ENCODE peak calls at places on chromosomes 12 and 14, in six cellular contexts. Z is HepG2, X is H1, J is SK-N-SH, R is GM12891, N is K562. E is an unnamed sample.

GRCh38 chr14:81096656-81097055 is 124.1 kb downstream of the GTF2A1 start:
- DNase-seq in Z (no peak), X (no peak), J (no peak), R (no peak), N (no peak), E (no peak)

GRCh38 chr14:90443161-90444076 is 46.6 kb downstream of the CALM1 start:
- DNase-seq in Z (no peak), X (no peak), J (no peak), R (no peak), N (no peak), E (no peak)

GRCh38 chr14:75283884-75284563 is 5.4 kb downstream of the FOS start:
- DNase-seq in Z (peak), X (no peak), J (no peak), R (no peak), N (peak), E (no peak)

GRCh38 chr12:118537481-118537917 is 161.1 kb downstream of the SUDS3 start:
- DNase-seq in Z (no peak), X (no peak), J (no peak), R (no peak), N (no peak), E (no peak)

GRCh38 chr14:77120771-77121743 is 20.5 kb downstream of the ZDHHC22 start:
- DNase-seq in Z (no peak), X (no peak), J (no peak), R (no peak), N (no peak), E (peak)

GRCh38 chr14:90193925-90194324 is 62.4 kb upstream of the PSMC1 start:
- DNase-seq in Z (peak), X (no peak), J (peak), R (no peak), N (peak), E (no peak)

GRCh38 chr14:91897121-91897701 is 29.9 kb upstream of the TC2N start:
- DNase-seq in Z (no peak), X (no peak), J (no peak), R (no peak), N (no peak), E (no peak)

GRCh38 chr14:68668531-68668930 is 124.3 kb downstream of the ZFP36L1 start:
- DNase-seq in Z (no peak), X (no peak), J (no peak), R (no peak), N (no peak), E (no peak)

GRCh38 chr12:56151672-56152131 is 685 bp upstream of the MYL6B start:
- DNase-seq in Z (peak), X (no peak), J (peak), R (no peak), N (peak), E (peak)

GRCh38 chr14:53494587-53494986 is 341.5 kb upstream of the DDHD1 start:
- DNase-seq in Z (no peak), X (no peak), J (no peak), R (no peak), N (no peak), E (no peak)

GRCh38 chr12:32821293-32822089 is 65.8 kb upstream of the YARS2 start:
- DNase-seq in Z (no peak), X (no peak), J (peak), R (no peak), N (no peak), E (no peak)

GRCh38 chr12:94650143-94651056 is at the start of gene TMCC3:
- DNase-seq in Z (no peak), X (no peak), J (peak), R (peak), N (no peak), E (peak)

GRCh38 chr14:72907886-72908285 is 14.0 kb upstream of the DPF3 start:
- DNase-seq in Z (no peak), X (no peak), J (no peak), R (no peak), N (peak), E (no peak)

GRCh38 chr14:44353805-44354204 is 153.3 kb downstream of the FSCB start:
- DNase-seq in Z (no peak), X (no peak), J (no peak), R (no peak), N (no peak), E (no peak)

GRCh38 chr12:62192486-62193250 is 67.5 kb upstream of the USP15 start:
- DNase-seq in Z (peak), X (no peak), J (peak), R (peak), N (peak), E (peak)

GRCh38 chr12:13097526-13097925 is 5.9 kb downstream of the GSG1 start:
- DNase-seq in Z (no peak), X (no peak), J (no peak), R (no peak), N (no peak), E (no peak)

GRCh38 chr12:124422142-124422569 is 127.3 kb downstream of the RFLNA start:
- DNase-seq in Z (no peak), X (no peak), J (no peak), R (no peak), N (peak), E (no peak)

GRCh38 chr14:64244279-64244678 is 49.9 kb downstream of the ESR2 start:
- DNase-seq in Z (no peak), X (no peak), J (no peak), R (no peak), N (no peak), E (no peak)

GRCh38 chr12:34402228-34402898 is 380.1 kb downstream of the ALG10 start:
- DNase-seq in Z (no peak), X (no peak), J (no peak), R (no peak), N (peak), E (no peak)

GRCh38 chr12:122048156-122048555 is 26.5 kb downstream of the BCL7A start:
- DNase-seq in Z (no peak), X (no peak), J (no peak), R (no peak), N (no peak), E (no peak)

GRCh38 chr14:92121670-92122350 is at the start of the genes CPSF2 and NDUFB1:
- DNase-seq in Z (peak), X (no peak), J (peak), R (peak), N (peak), E (peak)

GRCh38 chr12:12224240-12224940 is 42.5 kb downstream of the LRP6 start:
- DNase-seq in Z (no peak), X (no peak), J (no peak), R (no peak), N (no peak), E (no peak)

GRCh38 chr12:24079083-24079482 is 129.6 kb upstream of the SOX5 start:
- DNase-seq in Z (no peak), X (no peak), J (no peak), R (no peak), N (no peak), E (no peak)

GRCh38 chr12:27618836-27619235 is 77.4 kb upstream of the REP15 start:
- DNase-seq in Z (no peak), X (no peak), J (no peak), R (no peak), N (no peak), E (no peak)

GRCh38 chr12:95661360-95661759 is 110.1 kb upstream of the USP44 start:
- DNase-seq in Z (no peak), X (no peak), J (no peak), R (no peak), N (no peak), E (no peak)

GRCh38 chr12:93102289-93102688 is 173.2 kb upstream of the EEA1 start:
- DNase-seq in Z (no peak), X (no peak), J (no peak), R (no peak), N (no peak), E (no peak)

GRCh38 chr12:95004610-95005009 is 1.1 kb upstream of the NDUFA12 start:
- DNase-seq in Z (no peak), X (no peak), J (no peak), R (no peak), N (no peak), E (no peak)

GRCh38 chr12:32365473-32366064 is 33.8 kb upstream of the FGD4 start:
- DNase-seq in Z (peak), X (peak), J (peak), R (peak), N (peak), E (no peak)

GRCh38 chr12:76554411-76555225 is 5.0 kb downstream of the OSBPL8 start:
- DNase-seq in Z (no peak), X (no peak), J (peak), R (no peak), N (no peak), E (no peak)

GRCh38 chr12:122844366-122844971 is 9.2 kb downstream of the HIP1R start:
- DNase-seq in Z (no peak), X (no peak), J (peak), R (no peak), N (no peak), E (no peak)

GRCh38 chr14:77065851-77066554 is 32.1 kb upstream of the CIPC start:
- DNase-seq in Z (no peak), X (no peak), J (no peak), R (no peak), N (no peak), E (no peak)

GRCh38 chr14:76870146-76870545 is 43.9 kb downstream of the LRRC74A start:
- DNase-seq in Z (peak), X (no peak), J (peak), R (no peak), N (no peak), E (no peak)

GRCh38 chr12:59388694-59389093 is 207.1 kb upstream of the SLC16A7 start:
- DNase-seq in Z (no peak), X (no peak), J (no peak), R (no peak), N (no peak), E (no peak)

GRCh38 chr12:57133916-57134315 is 5.6 kb downstream of the LRP1 start:
- DNase-seq in Z (no peak), X (no peak), J (no peak), R (no peak), N (no peak), E (no peak)

GRCh38 chr12:1911598-1912575 is 6.6 kb downstream of the CACNA2D4 start:
- DNase-seq in Z (no peak), X (no peak), J (peak), R (no peak), N (no peak), E (no peak)

GRCh38 chr14:104794641-104795467 is 694 bp downstream of the AKT1 start:
- DNase-seq in Z (no peak), X (no peak), J (peak), R (peak), N (peak), E (peak)

GRCh38 chr14:65361920-65362319 is 50.6 kb upstream of the FUT8 start:
- DNase-seq in Z (no peak), X (no peak), J (no peak), R (no peak), N (no peak), E (no peak)

GRCh38 chr12:73112035-73112816 is 840.1 kb downstream of the TRHDE start:
- DNase-seq in Z (no peak), X (no peak), J (no peak), R (no peak), N (no peak), E (no peak)

DNA sequence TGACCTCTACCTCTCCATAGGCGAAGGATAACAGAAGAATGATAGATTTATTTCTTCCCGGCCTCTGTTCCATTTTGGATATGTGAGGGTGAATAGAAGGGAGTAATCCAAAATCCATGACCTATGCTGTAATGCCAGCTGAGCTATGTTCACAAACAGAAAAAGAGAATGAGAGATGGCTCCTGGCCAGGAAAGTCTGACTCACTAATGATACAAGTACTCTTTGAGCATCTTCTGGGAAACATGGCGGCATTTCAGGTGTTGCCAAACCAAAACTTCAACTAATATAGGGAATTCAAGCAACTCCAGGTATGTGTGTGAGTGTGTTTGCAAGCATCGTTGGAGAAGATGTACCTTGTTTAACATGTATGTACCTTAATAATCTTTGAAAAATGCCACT is 55.1 kb downstream of the MED13L start:
- DNase-seq in Z (peak), X (no peak), J (no peak), R (no peak), N (no peak), E (no peak)
- TF ChIP-seq POLR2AphosphoS5 in Z (no peak), X (no peak), J (no peak), R (no peak), N (no peak), E (no peak)

GRCh38 chr12:88242161-88242925 is 100.2 kb downstream of the TMTC3 start:
- DNase-seq in Z (no peak), X (no peak), J (no peak), R (no peak), N (no peak), E (no peak)

GRCh38 chr12:88238406-88238805 is 96.3 kb downstream of the TMTC3 start:
- DNase-seq in Z (no peak), X (no peak), J (no peak), R (no peak), N (no peak), E (no peak)

GRCh38 chr12:88235183-88235833 is 93.2 kb downstream of the TMTC3 start:
- DNase-seq in Z (no peak), X (no peak), J (no peak), R (no peak), N (no peak), E (no peak)

GRCh38 chr12:88242939-88243338 is 100.8 kb downstream of the TMTC3 start:
- DNase-seq in Z (no peak), X (no peak), J (no peak), R (no peak), N (no peak), E (no peak)

DNA sequence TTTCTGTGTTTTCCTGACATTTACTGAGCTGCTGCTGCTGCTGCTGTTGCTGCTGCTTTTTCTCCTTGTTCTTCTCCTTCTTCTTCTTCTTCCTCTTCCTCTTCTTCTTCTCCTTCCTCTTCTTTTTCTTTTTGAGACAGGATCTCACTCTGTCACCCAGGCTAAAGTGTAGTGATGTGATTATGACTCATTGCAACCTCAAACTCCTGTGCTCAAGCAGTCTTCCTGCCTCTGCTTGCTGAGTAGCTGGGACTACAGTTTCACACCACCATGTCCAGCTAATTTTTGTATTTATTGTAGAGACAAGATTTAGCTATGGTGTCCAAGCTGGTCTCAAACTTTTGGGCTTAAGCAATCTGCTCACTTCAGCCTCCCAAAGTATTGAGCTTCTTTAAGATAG is 95.8 kb downstream of the TMTC3 start:
- DNase-seq in Z (no peak), X (no peak), J (no peak), R (no peak), N (no peak), E (no peak)
- TF ChIP-seq TAF1 in Z (no peak), X (no peak), J (no peak), R (no peak), N (no peak), E (no peak)

GRCh38 chr14:61512508-61512907 is 182.8 kb upstream of the HIF1A start:
- DNase-seq in Z (no peak), X (no peak), J (no peak), R (no peak), N (no peak), E (no peak)
- TF ChIP-seq POLR2AphosphoS5 in Z (no peak), X (no peak), J (no peak), R (no peak), N (no peak), E (no peak)

DNA sequence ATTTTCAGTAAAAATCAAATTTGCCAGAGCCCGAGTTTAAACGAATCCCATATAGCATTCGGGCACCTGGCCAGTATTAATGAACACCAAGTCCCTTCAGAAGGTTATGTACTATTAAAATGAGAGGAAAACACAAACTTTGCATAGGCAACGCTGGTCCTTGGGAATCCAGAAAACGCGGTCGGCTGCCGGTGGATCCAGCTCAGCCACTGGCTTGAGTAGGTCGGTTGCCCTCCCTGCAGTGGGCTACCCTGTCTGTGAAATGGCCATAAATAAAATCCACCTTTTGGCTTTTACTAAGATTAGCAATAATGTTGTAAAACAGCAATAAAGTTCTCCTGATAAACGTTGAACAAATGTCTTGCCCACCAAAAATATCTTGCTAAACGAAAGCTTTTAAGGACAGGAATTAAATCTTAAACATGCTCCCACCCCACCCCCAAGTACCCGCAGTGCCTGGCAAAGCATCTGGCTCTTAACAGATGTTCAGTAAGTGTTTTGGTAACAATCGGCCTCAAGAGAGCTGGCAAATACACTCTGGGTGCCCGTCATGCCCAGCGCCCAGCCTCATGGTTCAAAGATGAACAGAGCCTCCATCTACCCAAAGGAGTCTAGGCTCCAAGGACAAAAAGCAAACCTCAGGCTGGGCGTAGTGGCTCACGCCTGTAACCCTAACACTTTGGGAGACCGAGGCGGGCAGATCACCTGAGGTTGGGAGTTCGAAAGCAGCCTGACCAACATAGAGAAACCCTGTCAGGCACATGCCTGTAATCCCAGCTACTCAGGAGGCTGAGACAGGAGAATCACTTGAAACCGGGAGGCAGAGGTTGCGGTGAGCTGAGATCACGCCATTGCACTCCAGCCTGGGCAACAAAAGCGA is 151.6 kb downstream of the BCL11B start:
- DNase-seq in Z (no peak), X (no peak), J (no peak), R (no peak), N (no peak), E (no peak)
- TF ChIP-seq TAF1 in Z (no peak), X (no peak), J (no peak), R (no peak), N (no peak), E (no peak)

GRCh38 chr14:25508845-25509244 is 458.9 kb upstream of the STXBP6 start:
- DNase-seq in Z (no peak), X (no peak), J (no peak), R (no peak), N (no peak), E (no peak)
- TF ChIP-seq POLR2AphosphoS5 in Z (no peak), X (no peak), J (no peak), R (no peak), N (no peak), E (no peak)

GRCh38 chr14:78143489-78144145 is 26.6 kb upstream of the NRXN3 start:
- DNase-seq in Z (no peak), X (no peak), J (no peak), R (no peak), N (peak), E (no peak)
- TF ChIP-seq TAF1 in Z (no peak), X (no peak), J (no peak), R (no peak), N (no peak), E (no peak)

GRCh38 chr14:23147676-23148075 is 28.6 kb upstream of the CEBPE start:
- DNase-seq in Z (no peak), X (no peak), J (no peak), R (no peak), N (no peak), E (no peak)

GRCh38 chr14:23146980-23147379 is 27.9 kb upstream of the CEBPE start:
- DNase-seq in Z (no peak), X (no peak), J (no peak), R (no peak), N (no peak), E (no peak)

GRCh38 chr14:23146423-23146910 is 27.4 kb upstream of the CEBPE start:
- DNase-seq in Z (no peak), X (no peak), J (no peak), R (no peak), N (peak), E (no peak)

GRCh38 chr14:23143911-23144310 is 24.9 kb upstream of the CEBPE start:
- DNase-seq in Z (no peak), X (no peak), J (no peak), R (no peak), N (no peak), E (no peak)

GRCh38 chr14:23145794-23146422 is 26.9 kb upstream of the CEBPE start:
- DNase-seq in Z (no peak), X (no peak), J (no peak), R (no peak), N (no peak), E (no peak)
- TF ChIP-seq POLR2AphosphoS5 in Z (no peak), X (no peak), J (no peak), R (no peak), N (no peak), E (no peak)

GRCh38 chr14:33103489-33103888 is 164.8 kb downstream of the NPAS3 start:
- DNase-seq in Z (no peak), X (no peak), J (no peak), R (no peak), N (no peak), E (no peak)
- TF ChIP-seq TAF1 in Z (no peak), X (no peak), J (no peak), R (no peak), N (no peak), E (no peak)